ENCODE peak calls at places on chromosomes 7 and 10, in six cellular contexts. I is ovary, C is AG04450, T is A549, K is HepG2, J is OCI-LY7. X is an unnamed sample.

GRCh38 chr10:128025951-128026350 is 100.3 kb downstream of the MKI67 start:
- DNase-seq in I (no peak), C (no peak), T (no peak), K (no peak), J (no peak), X (no peak)

GRCh38 chr7:124992881-124993562 is 63.4 kb upstream of the POT1 start:
- DNase-seq in I (no peak), C (peak), T (peak), K (no peak), J (no peak), X (peak)

GRCh38 chr10:20369863-20370736 is 527.0 kb downstream of the NEBL start:
- DNase-seq in I (no peak), C (no peak), T (no peak), K (no peak), J (no peak), X (no peak)

GRCh38 chr7:95628831-95629439 is 32.6 kb upstream of the PDK4 start:
- DNase-seq in I (no peak), C (no peak), T (peak), K (no peak), J (no peak), X (no peak)

GRCh38 chr10:88971668-88972067 is 18.9 kb upstream of the FAS start:
- DNase-seq in I (no peak), C (no peak), T (no peak), K (no peak), J (no peak), X (no peak)

GRCh38 chr7:153835712-153836265 is 216.4 kb upstream of the DPP6 start:
- DNase-seq in I (no peak), C (no peak), T (no peak), K (no peak), J (no peak), X (no peak)

GRCh38 chr10:128277267-128277666 is 151.0 kb upstream of the MKI67 start:
- DNase-seq in I (no peak), C (no peak), T (no peak), K (no peak), J (no peak), X (peak)

GRCh38 chr7:22607180-22607579 is 107.2 kb upstream of the STEAP1B start:
- DNase-seq in I (no peak), C (no peak), T (no peak), K (no peak), J (no peak), X (no peak)

GRCh38 chr7:100822236-100823139 is 4.8 kb downstream of the EPHB4 start:
- DNase-seq in I (peak), C (no peak), T (no peak), K (no peak), J (no peak), X (no peak)

GRCh38 chr7:1883834-1884582 is 213.9 kb downstream of the ELFN1 start:
- DNase-seq in I (no peak), C (no peak), T (no peak), K (no peak), J (no peak), X (no peak)

GRCh38 chr10:49613882-49614241 is at the start of gene CHAT:
- DNase-seq in I (no peak), C (no peak), T (no peak), K (no peak), J (no peak), X (no peak)

GRCh38 chr7:152672626-152673025 is 3.3 kb downstream of the XRCC2 start:
- DNase-seq in I (no peak), C (no peak), T (no peak), K (no peak), J (no peak), X (no peak)

GRCh38 chr10:50514995-50515394 is 108.8 kb downstream of the SGMS1 start:
- DNase-seq in I (no peak), C (no peak), T (no peak), K (no peak), J (no peak), X (no peak)

GRCh38 chr10:103828107-103828506 is 27.3 kb downstream of the SH3PXD2A start:
- DNase-seq in I (no peak), C (no peak), T (no peak), K (no peak), J (no peak), X (peak)
- H3K27ac ChIP-seq in I (no peak), C (no peak), T (no peak), K (peak), J (peak), X (peak)

GRCh38 chr10:45091968-45092367 is 91.2 kb downstream of the ZNF22 start:
- DNase-seq in I (no peak), C (no peak), T (no peak), K (no peak), J (no peak), X (no peak)
- TF ChIP-seq CTCF in I (no peak), C (no peak), T (no peak), K (no peak), J (no peak), X (no peak)

GRCh38 chr10:119103687-119104652 is at the start of gene DENND10:
- DNase-seq in I (peak), C (peak), T (peak), K (no peak), J (peak), X (peak)

GRCh38 chr10:119104653-119105024 is 726 bp downstream of the DENND10 start:
- DNase-seq in I (no peak), C (no peak), T (no peak), K (no peak), J (peak), X (peak)

GRCh38 chr10:119098576-119098975 is 5.3 kb upstream of the DENND10 start:
- DNase-seq in I (no peak), C (no peak), T (no peak), K (no peak), J (no peak), X (no peak)

GRCh38 chr10:119105155-119105554 is 1.2 kb downstream of the DENND10 start:
- DNase-seq in I (no peak), C (no peak), T (no peak), K (no peak), J (no peak), X (no peak)

DNA sequence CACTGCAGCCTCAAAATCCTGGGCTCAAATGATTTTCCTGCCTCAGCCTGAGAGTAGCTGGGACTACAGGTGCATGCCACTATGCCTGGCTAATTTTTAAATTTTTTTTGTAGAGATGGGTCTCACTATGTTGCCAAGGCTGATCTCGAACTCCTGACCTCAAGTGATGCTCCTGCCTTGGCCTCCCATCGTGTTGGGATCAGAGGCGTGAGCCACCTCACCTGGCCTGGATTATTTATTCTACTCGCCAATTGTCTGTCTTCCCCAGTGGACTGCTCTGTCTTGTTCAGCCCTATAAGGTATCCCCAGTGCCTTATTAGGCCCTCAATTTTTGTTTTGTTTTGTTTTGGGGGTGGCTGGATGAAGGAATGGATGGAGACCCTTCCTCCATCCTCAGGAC is 672 bp upstream of the DENND10 start:
- DNase-seq in I (no peak), C (no peak), T (no peak), K (no peak), J (no peak), X (no peak)
- H3K27ac ChIP-seq in I (peak), C (no peak), T (no peak), K (no peak), J (no peak), X (peak)

GRCh38 chr7:71615017-71615416 is 483.1 kb downstream of the GALNT17 start:
- DNase-seq in I (no peak), C (no peak), T (no peak), K (no peak), J (no peak), X (no peak)
- TF ChIP-seq CTCF in I (no peak), C (no peak), T (no peak), K (no peak), J (no peak), X (no peak)

GRCh38 chr7:80634505-80634904 is 3.9 kb upstream of the CD36 start:
- DNase-seq in I (no peak), C (peak), T (no peak), K (peak), J (no peak), X (peak)
- H3K27ac ChIP-seq in I (no peak), C (no peak), T (no peak), K (peak), J (no peak), X (no peak)

GRCh38 chr10:86348321-86349210 is 18.0 kb downstream of the GRID1 start:
- DNase-seq in I (no peak), C (no peak), T (no peak), K (peak), J (no peak), X (no peak)
- TF ChIP-seq CTCF in I (no peak), C (no peak), T (peak), K (peak), J (no peak), X (no peak)

DNA sequence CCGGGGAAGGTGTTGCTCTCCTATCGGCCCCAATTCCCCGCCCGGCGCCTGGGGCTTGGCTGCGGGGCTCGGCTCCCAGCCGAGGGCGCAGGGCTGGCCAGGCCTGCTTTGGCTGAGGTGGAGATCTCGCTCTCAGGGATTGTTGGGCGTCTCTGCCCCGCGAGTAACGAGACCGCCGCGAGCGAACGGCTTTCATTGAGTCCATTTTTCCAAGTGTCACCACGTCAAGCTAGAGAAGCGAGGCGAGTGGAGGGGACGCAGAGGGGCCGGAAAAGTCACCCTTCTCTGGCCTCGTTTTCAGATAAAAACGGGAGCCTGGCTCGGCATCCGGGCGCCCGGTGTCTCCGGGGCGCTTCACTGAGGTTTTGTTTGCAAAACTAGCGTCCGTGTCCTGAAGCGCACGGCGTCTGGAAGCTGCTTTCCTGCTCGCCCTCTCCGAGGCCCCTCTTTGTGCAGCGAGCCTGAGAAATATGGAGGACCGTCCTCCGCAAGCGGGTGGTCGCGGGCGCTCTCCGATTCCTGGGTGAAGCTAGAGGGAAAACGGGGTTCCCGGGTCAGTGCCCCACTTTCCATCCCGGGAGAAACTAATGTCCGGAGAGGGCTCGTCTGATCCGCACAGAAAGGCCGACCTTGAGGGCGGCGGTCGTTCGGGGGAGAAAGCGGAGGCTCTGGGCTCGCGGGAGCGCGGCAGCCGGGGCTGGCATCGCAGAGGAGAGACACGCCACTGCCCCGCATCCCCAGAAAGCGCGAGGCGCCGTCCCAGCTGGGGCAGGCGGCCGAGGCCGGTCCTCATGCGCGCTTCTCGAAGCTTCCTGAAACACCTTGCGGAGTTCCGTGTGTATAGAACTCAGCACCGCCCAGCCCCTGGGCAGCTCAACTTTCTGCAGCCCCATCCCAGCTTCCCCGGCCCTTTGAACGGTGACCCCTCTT is 3.5 kb upstream of the EN2 start:
- DNase-seq in I (no peak), C (no peak), T (no peak), K (no peak), J (no peak), X (no peak)
- H3K27ac ChIP-seq in I (no peak), C (no peak), T (no peak), K (no peak), J (no peak), X (no peak)